ENCODE peak calls at places on chromosome 16, in six cellular contexts. One of them, this sample, is unnamed.

GRCh38 chr16:11621920-11622651 is 35.4 kb upstream of the LITAF start:
- DNase-seq in cardiac fibroblast: no peak
- DNase-seq in breast epithelium: no peak
- DNase-seq in uterus: no peak
- DNase-seq in neural progenitor cell: no peak
- DNase-seq in GM13976: peak; percentile 54
- DNase-seq in this sample: no peak

GRCh38 chr16:79823644-79824043 is 223.1 kb upstream of the MAF start:
- DNase-seq in uterus: no peak
- DNase-seq in neural progenitor cell: no peak
- DNase-seq in breast epithelium: no peak
- DNase-seq in GM13976: no peak
- DNase-seq in cardiac fibroblast: peak; percentile 2
- DNase-seq in this sample: no peak

GRCh38 chr16:70679653-70680494 is 6.0 kb downstream of the MTSS2 start:
- DNase-seq in GM13976: peak; percentile 77
- DNase-seq in breast epithelium: no peak
- DNase-seq in neural progenitor cell: peak; percentile 80
- DNase-seq in cardiac fibroblast: no peak
- DNase-seq in uterus: no peak
- DNase-seq in this sample: peak; percentile 45

GRCh38 chr16:3696425-3697218 is 20.7 kb downstream of the TRAP1 start:
- DNase-seq in GM13976: no peak
- DNase-seq in breast epithelium: no peak
- DNase-seq in uterus: no peak
- DNase-seq in neural progenitor cell: no peak
- DNase-seq in cardiac fibroblast: peak; percentile 79
- DNase-seq in this sample: no peak

GRCh38 chr16:67782567-67783352 is 23.6 kb downstream of the RANBP10 start:
- DNase-seq in uterus: no peak
- DNase-seq in GM13976: no peak
- DNase-seq in breast epithelium: no peak
- DNase-seq in cardiac fibroblast: no peak
- DNase-seq in neural progenitor cell: no peak
- DNase-seq in this sample: no peak

GRCh38 chr16:31409433-31409832 is 16.3 kb downstream of the ITGAD start:
- DNase-seq in GM13976: no peak
- DNase-seq in cardiac fibroblast: peak; percentile 51
- DNase-seq in breast epithelium: no peak
- DNase-seq in uterus: no peak
- DNase-seq in neural progenitor cell: no peak
- DNase-seq in this sample: no peak

GRCh38 chr16:67537270-67537635 is 8.6 kb downstream of the RIPOR1 start:
- DNase-seq in neural progenitor cell: peak; percentile 78
- DNase-seq in cardiac fibroblast: peak; percentile 51
- DNase-seq in uterus: peak; percentile 60
- DNase-seq in GM13976: peak; percentile 76
- DNase-seq in breast epithelium: no peak
- DNase-seq in this sample: peak; percentile 79

GRCh38 chr16:80666378-80667257 is 125.8 kb downstream of the DYNLRB2 start:
- DNase-seq in cardiac fibroblast: no peak
- DNase-seq in breast epithelium: no peak
- DNase-seq in GM13976: no peak
- DNase-seq in neural progenitor cell: peak; percentile 65
- DNase-seq in uterus: no peak
- DNase-seq in this sample: no peak

GRCh38 chr16:27242398-27242797 is 26.2 kb downstream of the NSMCE1 start:
- DNase-seq in cardiac fibroblast: no peak
- DNase-seq in uterus: no peak
- DNase-seq in breast epithelium: no peak
- DNase-seq in GM13976: no peak
- DNase-seq in neural progenitor cell: no peak
- DNase-seq in this sample: no peak

GRCh38 chr16:4511441-4512082 is 27.0 kb downstream of the CDIP1 start:
- DNase-seq in uterus: no peak
- DNase-seq in GM13976: no peak
- DNase-seq in cardiac fibroblast: peak; percentile 44
- DNase-seq in neural progenitor cell: peak; percentile 78
- DNase-seq in breast epithelium: no peak
- DNase-seq in this sample: peak; percentile 65

DNA sequence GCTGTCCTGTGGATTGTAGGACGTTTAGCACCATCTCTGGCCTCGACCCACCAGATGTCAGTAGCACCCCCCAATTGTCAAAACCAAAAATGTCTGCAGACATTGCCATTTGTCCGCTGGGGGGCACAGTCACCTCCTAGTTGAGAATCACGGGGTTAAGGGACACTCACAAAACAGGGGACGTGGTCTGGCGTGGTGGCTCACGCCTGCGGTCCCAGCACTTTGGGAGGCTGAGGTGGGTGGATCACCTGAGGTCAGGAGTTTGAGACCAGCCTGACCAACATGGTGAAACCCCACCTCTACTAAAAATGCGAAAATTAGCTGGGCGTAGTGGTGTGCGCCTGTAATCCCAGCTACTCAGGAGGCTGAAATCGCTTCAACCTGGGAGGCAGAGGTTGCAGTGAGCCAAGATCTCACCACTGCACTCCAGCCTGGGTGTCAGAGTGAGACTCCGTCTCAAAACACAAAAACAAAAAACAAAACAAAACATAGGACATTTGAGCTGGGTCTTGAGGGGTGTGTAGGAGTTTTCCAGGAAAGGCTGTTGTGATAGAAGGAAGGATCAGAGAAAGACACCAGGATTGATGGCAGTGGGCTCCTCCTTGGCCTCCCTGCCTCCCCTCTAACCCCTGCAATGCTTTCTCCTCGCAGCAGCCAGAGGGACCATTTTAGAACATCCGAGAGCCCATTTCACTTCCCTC is 171.8 kb upstream of the GSE1 start:
- DNase-seq in neural progenitor cell: peak; percentile 41
- DNase-seq in breast epithelium: no peak
- DNase-seq in uterus: no peak
- DNase-seq in GM13976: no peak
- DNase-seq in cardiac fibroblast: no peak
- DNase-seq in this sample: no peak
- TF ChIP-seq CTCF in neural progenitor cell: peak; percentile 25
- TF ChIP-seq CTCF in breast epithelium: no peak
- TF ChIP-seq CTCF in uterus: no peak
- TF ChIP-seq CTCF in GM13976: no peak
- TF ChIP-seq CTCF in cardiac fibroblast: no peak
- TF ChIP-seq CTCF in this sample: no peak

GRCh38 chr16:10136916-10137315 is 45.3 kb downstream of the GRIN2A start:
- DNase-seq in uterus: no peak
- DNase-seq in neural progenitor cell: peak; percentile 50
- DNase-seq in cardiac fibroblast: no peak
- DNase-seq in GM13976: no peak
- DNase-seq in breast epithelium: no peak
- DNase-seq in this sample: no peak
- TF ChIP-seq CTCF in uterus: no peak
- TF ChIP-seq CTCF in neural progenitor cell: peak; percentile 46
- TF ChIP-seq CTCF in cardiac fibroblast: no peak
- TF ChIP-seq CTCF in GM13976: no peak
- TF ChIP-seq CTCF in breast epithelium: no peak
- TF ChIP-seq CTCF in this sample: no peak

GRCh38 chr16:48433849-48434530 is 48.8 kb upstream of the SIAH1 start:
- DNase-seq in cardiac fibroblast: no peak
- DNase-seq in uterus: no peak
- DNase-seq in GM13976: no peak
- DNase-seq in breast epithelium: no peak
- DNase-seq in neural progenitor cell: no peak
- DNase-seq in this sample: no peak

GRCh38 chr16:48434653-48435318 is 49.6 kb upstream of the SIAH1 start:
- DNase-seq in GM13976: no peak
- DNase-seq in cardiac fibroblast: peak; percentile 82
- DNase-seq in breast epithelium: no peak
- DNase-seq in uterus: no peak
- DNase-seq in neural progenitor cell: no peak
- DNase-seq in this sample: no peak

GRCh38 chr16:48435906-48436305 is 50.7 kb upstream of the SIAH1 start:
- DNase-seq in neural progenitor cell: no peak
- DNase-seq in uterus: no peak
- DNase-seq in breast epithelium: peak; percentile 19
- DNase-seq in cardiac fibroblast: no peak
- DNase-seq in GM13976: no peak
- DNase-seq in this sample: no peak

GRCh38 chr16:48433116-48433848 is 48.1 kb upstream of the SIAH1 start:
- DNase-seq in breast epithelium: no peak
- DNase-seq in uterus: no peak
- DNase-seq in GM13976: no peak
- DNase-seq in cardiac fibroblast: no peak
- DNase-seq in neural progenitor cell: no peak
- DNase-seq in this sample: no peak

GRCh38 chr16:48435319-48435682 is 50.1 kb upstream of the SIAH1 start:
- DNase-seq in breast epithelium: no peak
- DNase-seq in uterus: no peak
- DNase-seq in neural progenitor cell: no peak
- DNase-seq in GM13976: no peak
- DNase-seq in cardiac fibroblast: no peak
- DNase-seq in this sample: no peak
- TF ChIP-seq CTCF in breast epithelium: no peak
- TF ChIP-seq CTCF in uterus: no peak
- TF ChIP-seq CTCF in neural progenitor cell: no peak
- TF ChIP-seq CTCF in GM13976: no peak
- TF ChIP-seq CTCF in cardiac fibroblast: no peak
- TF ChIP-seq CTCF in this sample: no peak

DNA sequence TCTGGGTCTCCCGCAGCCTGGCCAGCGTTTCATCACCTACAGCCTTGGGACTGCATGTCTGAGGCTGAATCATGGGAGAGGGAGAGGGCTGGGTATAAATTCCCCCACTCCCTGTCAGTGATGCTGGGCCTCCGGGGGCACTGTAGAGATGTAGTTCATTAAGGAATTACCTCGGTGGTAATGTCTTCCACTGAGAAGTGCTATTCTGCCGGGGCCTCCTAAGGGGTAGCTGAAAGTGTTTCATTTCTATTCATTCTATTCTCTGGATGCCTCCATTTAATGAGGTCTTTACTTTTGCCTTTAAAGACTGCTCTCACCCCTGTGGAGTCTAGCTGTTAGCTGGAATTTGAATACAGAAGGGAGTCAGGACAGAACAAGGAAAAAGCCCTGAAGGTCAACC is 116.4 kb upstream of the HS3ST4 start:
- DNase-seq in GM13976: no peak
- DNase-seq in neural progenitor cell: peak; percentile 89
- DNase-seq in breast epithelium: no peak
- DNase-seq in cardiac fibroblast: no peak
- DNase-seq in uterus: no peak
- DNase-seq in this sample: no peak
- TF ChIP-seq CTCF in GM13976: no peak
- TF ChIP-seq CTCF in neural progenitor cell: peak; percentile 37
- TF ChIP-seq CTCF in breast epithelium: no peak
- TF ChIP-seq CTCF in cardiac fibroblast: no peak
- TF ChIP-seq CTCF in uterus: no peak
- TF ChIP-seq CTCF in this sample: no peak

GRCh38 chr16:56281256-56281805 is 90.0 kb downstream of the GNAO1 start:
- DNase-seq in GM13976: no peak
- DNase-seq in neural progenitor cell: peak; percentile 95
- DNase-seq in breast epithelium: no peak
- DNase-seq in uterus: no peak
- DNase-seq in cardiac fibroblast: peak; percentile 24
- DNase-seq in this sample: no peak
- TF ChIP-seq CTCF in GM13976: peak; percentile 19
- TF ChIP-seq CTCF in neural progenitor cell: peak; percentile 62
- TF ChIP-seq CTCF in breast epithelium: no peak
- TF ChIP-seq CTCF in uterus: no peak
- TF ChIP-seq CTCF in cardiac fibroblast: peak; percentile 48
- TF ChIP-seq CTCF in this sample: peak; percentile 41

GRCh38 chr16:90046122-90046970 is 27.1 kb upstream of the DBNDD1 start:
- DNase-seq in GM13976: peak; percentile 18
- DNase-seq in uterus: no peak
- DNase-seq in cardiac fibroblast: no peak
- DNase-seq in breast epithelium: no peak
- DNase-seq in neural progenitor cell: no peak
- DNase-seq in this sample: no peak
- TF ChIP-seq CTCF in GM13976: no peak
- TF ChIP-seq CTCF in uterus: no peak
- TF ChIP-seq CTCF in cardiac fibroblast: no peak
- TF ChIP-seq CTCF in breast epithelium: no peak
- TF ChIP-seq CTCF in neural progenitor cell: no peak
- TF ChIP-seq CTCF in this sample: no peak

GRCh38 chr16:1571012-1571671 is 37.7 kb downstream of the TMEM204 start:
- DNase-seq in cardiac fibroblast: no peak
- DNase-seq in breast epithelium: no peak
- DNase-seq in uterus: no peak
- DNase-seq in GM13976: no peak
- DNase-seq in neural progenitor cell: no peak
- DNase-seq in this sample: no peak
- TF ChIP-seq CTCF in cardiac fibroblast: no peak
- TF ChIP-seq CTCF in breast epithelium: no peak
- TF ChIP-seq CTCF in uterus: no peak
- TF ChIP-seq CTCF in GM13976: no peak
- TF ChIP-seq CTCF in neural progenitor cell: no peak
- TF ChIP-seq CTCF in this sample: no peak

This sample was measured in left ventricle myocardium inferior.